ENCODE peak calls at places on chromosome 14, in nine cellular contexts. N is GM12878, P is breast epithelium, G is stomach, Y is transverse colon, A is SK-N-SH, E is HCT116, J is endothelial cell of umbilical vein, S is sigmoid colon. K is an unnamed sample. For H3K36me3, the result is how much of the 10 kb centered on the place peaks cover.

GRCh38 chr14:91220581-91221000 is 23.9 kb downstream of the GPR68 start:
- DNase-seq in N (no peak), P (no peak), G (no peak), Y (no peak), A (no peak), E (no peak), J (peak), S (no peak), K (no peak)

GRCh38 chr14:93533437-93533836 is 102.7 kb downstream of the UNC79 start:
- DNase-seq in N (no peak), P (no peak), G (no peak), Y (no peak), A (no peak), E (no peak), J (no peak), S (no peak), K (no peak)

GRCh38 chr14:55191881-55192616 is 664 bp upstream of the DLGAP5 start:
- DNase-seq in N (no peak), P (no peak), G (no peak), Y (no peak), A (peak), E (no peak), J (no peak), S (no peak), K (no peak)

GRCh38 chr14:100426331-100426730 is 103.2 kb downstream of the SLC25A47 start:
- DNase-seq in N (no peak), P (no peak), G (no peak), Y (no peak), A (no peak), E (no peak), J (no peak), S (peak), K (no peak)

GRCh38 chr14:92785601-92786426 is 8.3 kb upstream of the GOLGA5 start:
- DNase-seq in N (no peak), P (no peak), G (peak), Y (no peak), A (no peak), E (no peak), J (peak), S (no peak), K (no peak)

GRCh38 chr14:35940291-35940690 is 114.2 kb downstream of the BRMS1L start:
- DNase-seq in N (peak), P (no peak), G (no peak), Y (no peak), A (no peak), E (no peak), J (no peak), S (no peak), K (no peak)

GRCh38 chr14:92397140-92397815 is 74.3 kb downstream of the SLC24A4 start:
- DNase-seq in N (no peak), P (no peak), G (no peak), Y (no peak), A (no peak), E (peak), J (no peak), S (no peak), K (no peak)

GRCh38 chr14:59363545-59364226 is 101.5 kb downstream of the GPR135 start:
- DNase-seq in N (no peak), P (no peak), G (no peak), Y (no peak), A (no peak), E (no peak), J (peak), S (no peak), K (no peak)

GRCh38 chr14:58955294-58955821 is 233.1 kb upstream of the DAAM1 start:
- DNase-seq in N (peak), P (no peak), G (no peak), Y (no peak), A (no peak), E (no peak), J (no peak), S (no peak), K (no peak)

GRCh38 chr14:50575769-50576168 is 15.8 kb downstream of the ATL1 start:
- DNase-seq in N (no peak), P (no peak), G (no peak), Y (no peak), A (no peak), E (no peak), J (no peak), S (no peak), K (no peak)

GRCh38 chr14:37584211-37585100 is 10.6 kb downstream of the FOXA1 start:
- DNase-seq in N (no peak), P (no peak), G (peak), Y (peak), A (no peak), E (no peak), J (no peak), S (no peak), K (no peak)

GRCh38 chr14:24921903-24922302 is 128.0 kb downstream of the STXBP6 start:
- DNase-seq in N (no peak), P (no peak), G (no peak), Y (no peak), A (no peak), E (no peak), J (no peak), S (no peak), K (no peak)

GRCh38 chr14:81208489-81208888 is 12.3 kb downstream of the GTF2A1 start:
- DNase-seq in N (no peak), P (no peak), G (no peak), Y (no peak), A (no peak), E (no peak), J (no peak), S (no peak), K (no peak)

GRCh38 chr14:89621009-89621421 is 204.0 kb upstream of the FOXN3 start:
- DNase-seq in N (no peak), P (no peak), G (no peak), Y (no peak), A (no peak), E (no peak), J (no peak), S (no peak), K (no peak)

GRCh38 chr14:101367421-101368261 is 193.7 kb upstream of the DIO3 start:
- DNase-seq in N (no peak), P (peak), G (no peak), Y (no peak), A (no peak), E (no peak), J (no peak), S (peak), K (no peak)

GRCh38 chr14:53954551-53955233 is 1.9 kb downstream of the BMP4 start:
- DNase-seq in N (no peak), P (no peak), G (no peak), Y (no peak), A (no peak), E (no peak), J (peak), S (peak), K (no peak)

GRCh38 chr14:100907240-100907639 is 3.7 kb upstream of the RTL1 start:
- DNase-seq in N (no peak), P (no peak), G (no peak), Y (no peak), A (no peak), E (no peak), J (no peak), S (no peak), K (no peak)

GRCh38 chr14:51929920-51930682 is 59.2 kb upstream of the RTRAF start:
- DNase-seq in N (no peak), P (no peak), G (no peak), Y (no peak), A (no peak), E (no peak), J (peak), S (no peak), K (no peak)

GRCh38 chr14:105487449-105487985 is 831 bp downstream of the CRIP1 start:
- DNase-seq in N (no peak), P (no peak), G (peak), Y (peak), A (no peak), E (no peak), J (no peak), S (no peak), K (no peak)

GRCh38 chr14:19754172-19754571 is 10.8 kb downstream of the OR4Q3 start:
- DNase-seq in N (no peak), P (no peak), G (no peak), Y (no peak), A (no peak), E (no peak), J (no peak), S (no peak), K (no peak)

GRCh38 chr14:37114559-37114958 is 57.8 kb downstream of the SLC25A21 start:
- DNase-seq in N (no peak), P (no peak), G (no peak), Y (no peak), A (no peak), E (no peak), J (no peak), S (no peak), K (no peak)

GRCh38 chr14:97395068-97395467 is 597.9 kb downstream of the VRK1 start:
- DNase-seq in N (no peak), P (no peak), G (no peak), Y (no peak), A (no peak), E (no peak), J (no peak), S (no peak), K (no peak)

GRCh38 chr14:53108292-53108937 is 44.7 kb downstream of the DDHD1 start:
- DNase-seq in N (no peak), P (no peak), G (no peak), Y (no peak), A (no peak), E (no peak), J (no peak), S (no peak), K (no peak)

GRCh38 chr14:104237651-104238423 is 99.5 kb downstream of the KIF26A start:
- DNase-seq in N (no peak), P (no peak), G (peak), Y (no peak), A (no peak), E (no peak), J (no peak), S (peak), K (no peak)

GRCh38 chr14:99127651-99128167 is 144.3 kb downstream of the BCL11B start:
- DNase-seq in N (no peak), P (peak), G (peak), Y (no peak), A (no peak), E (no peak), J (no peak), S (peak), K (peak)

GRCh38 chr14:88516742-88517418 is 37.9 kb downstream of the PTPN21 start:
- DNase-seq in N (no peak), P (no peak), G (no peak), Y (peak), A (no peak), E (no peak), J (no peak), S (no peak), K (no peak)

GRCh38 chr14:33611405-33612183 is 339.3 kb downstream of the EGLN3 start:
- DNase-seq in N (no peak), P (no peak), G (no peak), Y (no peak), A (no peak), E (no peak), J (peak), S (no peak), K (no peak)

GRCh38 chr14:37678916-37679315 is 83.5 kb downstream of the TTC6 start:
- DNase-seq in N (no peak), P (no peak), G (no peak), Y (no peak), A (no peak), E (no peak), J (no peak), S (no peak), K (no peak)

GRCh38 chr14:94545131-94545841 is 16.0 kb upstream of the SERPINA4 start:
- DNase-seq in N (no peak), P (no peak), G (no peak), Y (no peak), A (no peak), E (no peak), J (no peak), S (no peak), K (no peak)

GRCh38 chr14:73780391-73780790 is 66.2 kb upstream of the PNMA1 start:
- DNase-seq in N (no peak), P (no peak), G (no peak), Y (no peak), A (no peak), E (no peak), J (no peak), S (peak), K (no peak)

GRCh38 chr14:92647499-92648279 is 100.7 kb downstream of the LGMN start:
- DNase-seq in N (no peak), P (no peak), G (no peak), Y (no peak), A (no peak), E (no peak), J (no peak), S (no peak), K (no peak)

GRCh38 chr14:72925171-72925759 is 999 bp upstream of the DCAF4 start:
- DNase-seq in N (no peak), P (no peak), G (no peak), Y (no peak), A (no peak), E (no peak), J (no peak), S (no peak), K (no peak)

GRCh38 chr14:96906434-96906833 is 109.3 kb downstream of the VRK1 start:
- DNase-seq in N (no peak), P (no peak), G (no peak), Y (no peak), A (no peak), E (no peak), J (no peak), S (no peak), K (no peak)

GRCh38 chr14:73248294-73248868 is 11.1 kb downstream of the PAPLN start:
- DNase-seq in N (peak), P (no peak), G (no peak), Y (no peak), A (no peak), E (no peak), J (no peak), S (no peak), K (no peak)

GRCh38 chr14:45990252-45990651 is 661.3 kb downstream of the RPL10L start:
- DNase-seq in N (no peak), P (no peak), G (no peak), Y (no peak), A (no peak), E (peak), J (no peak), S (no peak), K (no peak)

DNA sequence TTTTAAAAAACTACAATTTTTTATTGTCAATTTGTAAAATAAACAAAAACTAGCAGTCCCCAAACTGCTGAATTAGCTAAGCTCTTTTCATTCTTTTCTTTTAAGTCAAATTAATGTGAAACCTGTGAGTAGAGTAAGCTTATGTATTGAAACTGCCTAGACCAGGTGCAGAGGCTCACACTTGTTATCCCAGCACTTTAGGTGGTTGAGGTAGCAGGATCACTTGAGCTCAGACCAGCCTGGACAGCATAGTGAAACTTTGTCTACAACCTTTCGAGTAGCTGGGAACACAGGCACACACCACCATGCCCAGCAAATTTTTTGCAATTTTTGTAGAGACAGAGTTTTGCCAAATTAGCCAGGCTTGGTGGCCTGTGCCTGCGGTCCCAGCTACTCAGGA is 26.4 kb downstream of the SCFD1 start:
- DNase-seq in N (no peak), P (no peak), G (no peak), Y (no peak), A (no peak), E (no peak), J (no peak), S (no peak), K (no peak)
- H3K36me3 ChIP-seq in N (under half), P (under half), G (half or more), Y (half or more), A (half or more), E (under half), J (under half), S (under half), K (half or more)

DNA sequence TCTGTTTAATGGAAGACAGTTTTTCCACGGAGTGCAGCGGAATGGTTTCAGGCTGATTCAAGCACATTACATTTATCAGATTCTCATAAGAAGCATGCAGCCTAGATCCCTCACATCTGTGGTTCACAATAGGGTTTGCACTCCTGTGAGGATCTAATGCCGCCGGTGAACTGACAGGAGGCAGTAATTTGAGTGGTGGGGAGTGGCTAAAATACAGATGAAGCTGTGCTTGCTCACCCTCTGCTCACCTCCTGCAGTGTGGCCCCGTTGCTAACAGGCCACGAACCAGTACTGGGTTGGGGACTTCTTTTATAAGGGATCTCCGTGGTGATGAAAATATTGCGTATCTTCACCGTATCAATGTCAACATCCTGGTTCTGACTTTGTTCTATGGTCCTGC is 107.8 kb downstream of the OTX2 start:
- DNase-seq in N (no peak), P (no peak), G (no peak), Y (no peak), A (no peak), E (no peak), J (no peak), S (no peak), K (no peak)
- TF ChIP-seq POLR2AphosphoS5 in N (no peak), P (no peak), G (no peak), Y (no peak), A (no peak), E (no peak), J (no peak), S (no peak), K (no peak)

GRCh38 chr14:74816124-74816523 is 53.0 kb downstream of the YLPM1 start:
- DNase-seq in N (no peak), P (no peak), G (no peak), Y (no peak), A (no peak), E (no peak), J (no peak), S (no peak), K (no peak)
- H3K36me3 ChIP-seq in N (under half), P (under half), G (half or more), Y (half or more), A (half or more), E (under half), J (under half), S (under half), K (half or more)

DNA sequence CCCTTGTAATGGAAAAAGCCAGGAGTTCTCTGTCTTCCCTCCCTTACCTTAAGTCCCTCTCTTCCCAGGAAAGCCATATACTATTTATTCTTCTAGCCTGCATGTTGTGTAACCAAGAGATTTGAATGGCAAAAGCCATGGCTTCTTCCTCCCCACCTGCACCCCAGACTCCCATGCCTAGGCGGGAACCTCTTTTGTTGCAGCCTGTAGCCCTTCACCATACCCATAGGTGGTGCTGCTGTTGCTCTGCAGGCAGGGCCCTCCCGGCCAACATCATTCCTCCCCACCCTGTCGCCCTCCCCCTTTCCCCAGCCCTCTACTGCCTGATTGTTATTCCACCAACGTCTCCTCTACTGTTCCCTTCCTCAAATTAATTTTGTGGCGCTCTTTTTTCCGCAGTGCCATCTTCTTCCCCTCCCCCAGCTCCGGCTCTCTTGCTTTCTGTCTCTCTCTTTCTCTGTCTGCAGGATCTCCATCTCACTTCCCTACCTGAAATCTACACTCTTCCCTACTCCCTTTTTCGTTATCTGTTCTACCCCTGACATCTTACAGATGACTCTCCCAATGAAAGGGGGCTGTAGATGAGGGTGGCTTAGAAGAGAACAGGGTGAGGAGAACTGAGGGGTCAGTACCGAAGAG is 13.8 kb downstream of the NGDN start:
- DNase-seq in N (no peak), P (no peak), G (no peak), Y (no peak), A (peak), E (no peak), J (no peak), S (no peak), K (no peak)
- TF ChIP-seq POLR2AphosphoS5 in N (no peak), P (no peak), G (no peak), Y (no peak), A (no peak), E (no peak), J (no peak), S (no peak), K (no peak)

K was measured in esophagus muscularis mucosa.